ENCODE peak calls at places on chromosomes 5 and 9, in seven cellular contexts. One of them, this sample, is unnamed. For H3K36me3, the result is how much of the 10 kb centered on the place peaks cover.

GRCh38 chr5:14868771-14869170 is 2.8 kb downstream of the ANKH start:
- DNase-seq in lower lobe of right lung: no peak
- DNase-seq in effector memory CD4-positive, alpha-beta T cell: no peak
- DNase-seq in CD4-positive, alpha-beta memory T cell: no peak
- DNase-seq in mucosa of descending colon: peak
- DNase-seq in HAP-1: no peak
- DNase-seq in IMR-90: no peak
- DNase-seq in this sample: no peak

GRCh38 chr9:101388507-101388993 is 3.7 kb upstream of the BAAT start:
- DNase-seq in lower lobe of right lung: no peak
- DNase-seq in effector memory CD4-positive, alpha-beta T cell: no peak
- DNase-seq in CD4-positive, alpha-beta memory T cell: no peak
- DNase-seq in mucosa of descending colon: no peak
- DNase-seq in HAP-1: no peak
- DNase-seq in IMR-90: no peak
- DNase-seq in this sample: no peak

GRCh38 chr5:113197456-113198200 is 221.0 kb downstream of the DCP2 start:
- DNase-seq in lower lobe of right lung: no peak
- DNase-seq in effector memory CD4-positive, alpha-beta T cell: no peak
- DNase-seq in CD4-positive, alpha-beta memory T cell: no peak
- DNase-seq in mucosa of descending colon: no peak
- DNase-seq in HAP-1: no peak
- DNase-seq in IMR-90: no peak
- DNase-seq in this sample: no peak

GRCh38 chr5:142360607-142361120 is 35.8 kb upstream of the SPRY4 start:
- DNase-seq in lower lobe of right lung: no peak
- DNase-seq in effector memory CD4-positive, alpha-beta T cell: no peak
- DNase-seq in CD4-positive, alpha-beta memory T cell: no peak
- DNase-seq in mucosa of descending colon: no peak
- DNase-seq in HAP-1: no peak
- DNase-seq in IMR-90: peak
- DNase-seq in this sample: peak

GRCh38 chr5:63249960-63250359 is 671.3 kb downstream of the LRRC70 start:
- DNase-seq in lower lobe of right lung: no peak
- DNase-seq in effector memory CD4-positive, alpha-beta T cell: no peak
- DNase-seq in CD4-positive, alpha-beta memory T cell: no peak
- DNase-seq in mucosa of descending colon: no peak
- DNase-seq in HAP-1: no peak
- DNase-seq in IMR-90: no peak
- DNase-seq in this sample: no peak

GRCh38 chr5:128084228-128085167 is 932 bp downstream of the SLC12A2 start:
- DNase-seq in lower lobe of right lung: peak
- DNase-seq in effector memory CD4-positive, alpha-beta T cell: peak
- DNase-seq in CD4-positive, alpha-beta memory T cell: peak
- DNase-seq in mucosa of descending colon: peak
- DNase-seq in HAP-1: no peak
- DNase-seq in IMR-90: peak
- DNase-seq in this sample: peak

GRCh38 chr9:33125871-33126822 is 41.0 kb downstream of the B4GALT1 start:
- DNase-seq in lower lobe of right lung: no peak
- DNase-seq in effector memory CD4-positive, alpha-beta T cell: no peak
- DNase-seq in CD4-positive, alpha-beta memory T cell: no peak
- DNase-seq in mucosa of descending colon: no peak
- DNase-seq in HAP-1: no peak
- DNase-seq in IMR-90: peak
- DNase-seq in this sample: peak

GRCh38 chr5:133663380-133664054 is 51.2 kb upstream of the FSTL4 start:
- DNase-seq in lower lobe of right lung: no peak
- DNase-seq in effector memory CD4-positive, alpha-beta T cell: no peak
- DNase-seq in CD4-positive, alpha-beta memory T cell: no peak
- DNase-seq in mucosa of descending colon: no peak
- DNase-seq in HAP-1: no peak
- DNase-seq in IMR-90: no peak
- DNase-seq in this sample: no peak

GRCh38 chr5:1133510-1134255 is 21.8 kb upstream of the SLC12A7 start:
- DNase-seq in lower lobe of right lung: no peak
- DNase-seq in effector memory CD4-positive, alpha-beta T cell: no peak
- DNase-seq in CD4-positive, alpha-beta memory T cell: no peak
- DNase-seq in mucosa of descending colon: no peak
- DNase-seq in HAP-1: no peak
- DNase-seq in IMR-90: no peak
- DNase-seq in this sample: no peak

DNA sequence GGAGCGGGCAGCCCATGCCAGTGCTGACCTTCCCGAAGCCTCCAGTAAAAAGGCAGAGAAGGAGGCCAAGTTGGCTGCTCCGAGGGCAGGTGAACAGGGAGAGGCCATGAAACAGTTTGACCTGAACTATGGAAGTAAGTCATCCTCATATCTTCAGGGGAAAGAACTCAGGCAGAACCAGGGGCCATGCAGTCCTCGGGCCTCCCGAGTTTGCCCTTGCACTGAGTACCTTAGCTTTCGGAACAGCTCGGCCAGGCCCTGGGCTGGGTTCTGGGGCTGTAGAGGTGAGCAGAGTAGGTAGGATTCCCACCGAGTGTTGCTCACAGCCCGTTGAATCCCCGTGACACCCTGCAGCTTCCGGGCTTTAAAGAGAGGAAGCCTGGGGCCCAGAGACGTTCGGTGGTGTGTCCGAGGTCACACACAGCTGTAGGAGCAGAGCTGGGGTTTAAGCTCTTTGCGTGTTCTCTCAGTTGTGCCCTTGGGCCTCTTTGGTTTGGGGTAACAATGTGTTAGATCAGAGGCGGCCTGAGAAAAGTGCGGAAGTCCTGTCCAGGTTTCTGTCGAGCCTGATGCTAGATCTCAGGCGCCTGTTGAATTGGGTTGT is 24.8 kb upstream of the POMT1 start:
- DNase-seq in lower lobe of right lung: peak
- DNase-seq in effector memory CD4-positive, alpha-beta T cell: no peak
- DNase-seq in CD4-positive, alpha-beta memory T cell: no peak
- DNase-seq in mucosa of descending colon: no peak
- DNase-seq in HAP-1: no peak
- DNase-seq in IMR-90: no peak
- DNase-seq in this sample: no peak
- H3K36me3 ChIP-seq in lower lobe of right lung: half or more
- H3K36me3 ChIP-seq in effector memory CD4-positive, alpha-beta T cell: half or more
- H3K36me3 ChIP-seq in CD4-positive, alpha-beta memory T cell: half or more
- H3K36me3 ChIP-seq in mucosa of descending colon: under half
- H3K36me3 ChIP-seq in HAP-1: half or more
- H3K36me3 ChIP-seq in IMR-90: half or more
- H3K36me3 ChIP-seq in this sample: half or more

GRCh38 chr5:101440173-101440572 is 537.1 kb upstream of the ST8SIA4 start:
- DNase-seq in lower lobe of right lung: no peak
- DNase-seq in effector memory CD4-positive, alpha-beta T cell: no peak
- DNase-seq in CD4-positive, alpha-beta memory T cell: no peak
- DNase-seq in mucosa of descending colon: no peak
- DNase-seq in HAP-1: no peak
- DNase-seq in IMR-90: no peak
- DNase-seq in this sample: no peak
- H3K36me3 ChIP-seq in lower lobe of right lung: under half
- H3K36me3 ChIP-seq in effector memory CD4-positive, alpha-beta T cell: under half
- H3K36me3 ChIP-seq in CD4-positive, alpha-beta memory T cell: under half
- H3K36me3 ChIP-seq in mucosa of descending colon: under half
- H3K36me3 ChIP-seq in HAP-1: under half
- H3K36me3 ChIP-seq in IMR-90: under half
- H3K36me3 ChIP-seq in this sample: under half

GRCh38 chr9:136424750-136425362 is 14.4 kb downstream of the PMPCA start:
- DNase-seq in lower lobe of right lung: peak
- DNase-seq in effector memory CD4-positive, alpha-beta T cell: no peak
- DNase-seq in CD4-positive, alpha-beta memory T cell: no peak
- DNase-seq in mucosa of descending colon: no peak
- DNase-seq in HAP-1: no peak
- DNase-seq in IMR-90: no peak
- DNase-seq in this sample: no peak
- H3K36me3 ChIP-seq in lower lobe of right lung: half or more
- H3K36me3 ChIP-seq in effector memory CD4-positive, alpha-beta T cell: half or more
- H3K36me3 ChIP-seq in CD4-positive, alpha-beta memory T cell: under half
- H3K36me3 ChIP-seq in mucosa of descending colon: under half
- H3K36me3 ChIP-seq in HAP-1: half or more
- H3K36me3 ChIP-seq in IMR-90: half or more
- H3K36me3 ChIP-seq in this sample: under half

DNA sequence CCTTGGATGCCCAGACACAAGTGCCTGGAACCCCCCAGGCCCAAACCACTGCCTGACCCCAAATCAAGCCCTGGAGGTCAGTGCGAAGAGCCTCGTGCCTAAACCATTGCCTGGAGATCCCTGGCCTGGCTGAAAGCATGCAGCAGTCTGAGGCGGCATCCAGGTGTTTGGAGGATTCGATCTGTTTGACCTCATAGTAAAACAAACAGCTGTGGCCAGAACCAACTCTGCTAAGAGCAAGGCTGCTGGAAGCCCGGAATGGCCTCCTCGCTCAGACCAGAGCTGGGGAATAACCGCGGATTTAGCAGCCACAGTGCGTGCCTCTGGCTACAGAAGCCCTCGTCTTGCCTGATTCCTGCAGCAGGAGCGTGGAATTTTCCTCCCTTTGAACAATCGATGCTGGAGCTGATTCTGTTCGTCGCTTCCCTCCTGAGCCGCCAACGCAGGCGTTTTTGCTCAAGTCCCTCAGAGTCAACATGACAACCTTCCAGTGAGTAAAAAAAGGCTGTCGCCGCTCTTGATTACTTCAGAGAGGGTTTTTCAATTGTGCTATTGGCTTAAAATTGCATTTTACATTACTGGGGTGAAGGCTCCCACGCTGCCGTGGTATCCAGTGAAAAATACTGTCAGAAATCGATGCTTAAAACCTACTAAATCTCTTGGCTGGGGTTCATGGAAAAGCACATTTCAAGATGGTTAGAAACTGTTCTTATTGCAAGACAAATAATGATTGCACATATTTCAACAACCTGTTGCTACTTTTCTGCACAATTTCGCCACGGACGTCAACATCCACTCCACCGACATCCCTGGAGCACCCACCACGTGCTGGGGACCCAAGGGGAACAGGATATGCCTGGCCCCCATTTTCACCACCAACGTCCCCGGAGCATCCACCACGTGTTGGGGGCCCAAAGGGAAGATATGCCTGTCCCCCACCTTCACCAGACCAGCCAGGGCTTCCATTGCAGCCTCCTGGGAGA is 190.0 kb downstream of the OLFM1 start:
- DNase-seq in lower lobe of right lung: no peak
- DNase-seq in effector memory CD4-positive, alpha-beta T cell: no peak
- DNase-seq in CD4-positive, alpha-beta memory T cell: no peak
- DNase-seq in mucosa of descending colon: no peak
- DNase-seq in HAP-1: no peak
- DNase-seq in IMR-90: no peak
- DNase-seq in this sample: no peak
- H3K36me3 ChIP-seq in lower lobe of right lung: under half
- H3K36me3 ChIP-seq in effector memory CD4-positive, alpha-beta T cell: under half
- H3K36me3 ChIP-seq in CD4-positive, alpha-beta memory T cell: under half
- H3K36me3 ChIP-seq in mucosa of descending colon: under half
- H3K36me3 ChIP-seq in HAP-1: under half
- H3K36me3 ChIP-seq in IMR-90: under half
- H3K36me3 ChIP-seq in this sample: under half

DNA sequence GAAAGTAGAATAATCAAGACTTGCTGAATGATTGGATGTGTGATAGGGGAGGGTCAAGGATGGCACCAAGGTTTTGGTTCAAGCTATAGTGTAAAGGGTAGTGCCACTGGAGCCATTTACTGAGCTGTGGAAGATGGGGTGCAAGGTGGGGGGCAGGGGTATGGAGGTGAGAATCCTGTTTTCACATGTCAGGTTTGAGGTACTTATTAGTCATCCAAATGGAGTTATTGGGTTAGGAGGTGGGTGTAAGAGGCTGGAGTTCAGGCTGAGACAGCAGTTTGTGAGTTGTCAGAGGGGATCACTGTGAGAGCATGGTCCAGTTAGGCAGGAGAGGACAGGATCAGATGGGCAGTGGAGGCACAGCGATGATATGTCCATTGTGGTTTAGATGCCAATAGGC is 8.9 kb downstream of the PCBD2 start:
- DNase-seq in lower lobe of right lung: no peak
- DNase-seq in effector memory CD4-positive, alpha-beta T cell: no peak
- DNase-seq in CD4-positive, alpha-beta memory T cell: no peak
- DNase-seq in mucosa of descending colon: no peak
- DNase-seq in HAP-1: no peak
- DNase-seq in IMR-90: no peak
- DNase-seq in this sample: no peak
- H3K36me3 ChIP-seq in lower lobe of right lung: half or more
- H3K36me3 ChIP-seq in effector memory CD4-positive, alpha-beta T cell: under half
- H3K36me3 ChIP-seq in CD4-positive, alpha-beta memory T cell: under half
- H3K36me3 ChIP-seq in mucosa of descending colon: under half
- H3K36me3 ChIP-seq in HAP-1: under half
- H3K36me3 ChIP-seq in IMR-90: under half
- H3K36me3 ChIP-seq in this sample: under half

GRCh38 chr5:116696356-116696755 is 121.7 kb upstream of the SEMA6A start:
- DNase-seq in lower lobe of right lung: no peak
- DNase-seq in effector memory CD4-positive, alpha-beta T cell: no peak
- DNase-seq in CD4-positive, alpha-beta memory T cell: no peak
- DNase-seq in mucosa of descending colon: no peak
- DNase-seq in HAP-1: peak
- DNase-seq in IMR-90: no peak
- DNase-seq in this sample: no peak
- H3K36me3 ChIP-seq in lower lobe of right lung: under half
- H3K36me3 ChIP-seq in effector memory CD4-positive, alpha-beta T cell: under half
- H3K36me3 ChIP-seq in CD4-positive, alpha-beta memory T cell: under half
- H3K36me3 ChIP-seq in mucosa of descending colon: under half
- H3K36me3 ChIP-seq in HAP-1: under half
- H3K36me3 ChIP-seq in IMR-90: under half
- H3K36me3 ChIP-seq in this sample: under half

GRCh38 chr9:120544441-120544840 is 35.5 kb downstream of the CDK5RAP2 start:
- DNase-seq in lower lobe of right lung: no peak
- DNase-seq in effector memory CD4-positive, alpha-beta T cell: no peak
- DNase-seq in CD4-positive, alpha-beta memory T cell: no peak
- DNase-seq in mucosa of descending colon: no peak
- DNase-seq in HAP-1: no peak
- DNase-seq in IMR-90: no peak
- DNase-seq in this sample: no peak
- H3K36me3 ChIP-seq in lower lobe of right lung: half or more
- H3K36me3 ChIP-seq in effector memory CD4-positive, alpha-beta T cell: half or more
- H3K36me3 ChIP-seq in CD4-positive, alpha-beta memory T cell: half or more
- H3K36me3 ChIP-seq in mucosa of descending colon: under half
- H3K36me3 ChIP-seq in HAP-1: under half
- H3K36me3 ChIP-seq in IMR-90: under half
- H3K36me3 ChIP-seq in this sample: under half

DNA sequence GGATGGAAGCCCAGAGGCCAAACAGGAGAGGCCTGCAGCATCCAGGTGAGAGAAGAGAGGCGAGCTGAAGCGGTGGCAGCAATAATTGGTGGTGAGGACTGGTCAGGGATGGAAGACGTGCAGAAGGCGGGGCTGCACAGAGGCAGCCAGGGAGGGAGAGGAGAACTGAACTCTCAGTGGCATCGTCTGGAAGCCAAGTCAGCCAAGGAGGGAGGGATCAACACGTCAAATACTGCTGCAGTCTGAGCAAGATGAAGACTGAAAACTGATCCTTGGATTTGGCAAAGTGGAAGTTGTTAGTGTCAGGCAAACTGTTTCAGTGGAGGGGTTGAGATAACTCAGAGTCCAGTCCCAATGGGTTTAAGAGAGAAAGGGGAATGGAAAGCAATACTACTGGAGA is 145.4 kb downstream of the CDK5RAP2 start:
- DNase-seq in lower lobe of right lung: no peak
- DNase-seq in effector memory CD4-positive, alpha-beta T cell: no peak
- DNase-seq in CD4-positive, alpha-beta memory T cell: no peak
- DNase-seq in mucosa of descending colon: peak
- DNase-seq in HAP-1: no peak
- DNase-seq in IMR-90: peak
- DNase-seq in this sample: no peak
- H3K36me3 ChIP-seq in lower lobe of right lung: under half
- H3K36me3 ChIP-seq in effector memory CD4-positive, alpha-beta T cell: under half
- H3K36me3 ChIP-seq in CD4-positive, alpha-beta memory T cell: under half
- H3K36me3 ChIP-seq in mucosa of descending colon: under half
- H3K36me3 ChIP-seq in HAP-1: under half
- H3K36me3 ChIP-seq in IMR-90: under half
- H3K36me3 ChIP-seq in this sample: under half

This sample was measured in sigmoid colon.